ENCODE peak calls at places on chromosomes 5 and 9, in four cellular contexts. U is uterus, N is stomach, Y is sigmoid colon. P is an unnamed sample.

GRCh38 chr5:129971684-129972083 is 67.4 kb downstream of the CHSY3 start:
- DNase-seq in N (no peak), U (no peak), Y (no peak), P (no peak)

GRCh38 chr5:98341038-98341710 is 432.3 kb upstream of the RGMB start:
- DNase-seq in Y (no peak), N (no peak), U (no peak), P (no peak)

GRCh38 chr5:58241383-58241782 is 218.5 kb downstream of the PLK2 start:
- DNase-seq in N (no peak), Y (no peak), U (no peak), P (no peak)

GRCh38 chr5:6820851-6821479 is 107.7 kb downstream of the TENT4A start:
- DNase-seq in U (no peak), Y (no peak), N (no peak), P (peak; percentile 70)

GRCh38 chr5:165035520-165035919 is 1530.1 kb downstream of the MAT2B start:
- DNase-seq in Y (no peak), N (no peak), U (no peak), P (no peak)

GRCh38 chr9:113997610-113998009 is 80.5 kb downstream of the AMBP start:
- DNase-seq in N (peak; percentile 17), Y (no peak), U (no peak), P (peak; percentile 11)

GRCh38 chr5:171992305-171992704 is 14.1 kb downstream of the FBXW11 start:
- DNase-seq in U (no peak), Y (no peak), N (no peak), P (no peak)

GRCh38 chr5:138466058-138466899 is 1.0 kb downstream of the EGR1 start:
- DNase-seq in U (peak; percentile 44), Y (no peak), N (peak; percentile 75), P (no peak)

GRCh38 chr5:178827636-178828035 is 32.1 kb upstream of the ZNF354B start:
- DNase-seq in Y (no peak), U (no peak), N (no peak), P (no peak)

GRCh38 chr5:1336749-1337489 is 8.0 kb downstream of the CLPTM1L start:
- DNase-seq in Y (no peak), U (no peak), N (no peak), P (no peak)

GRCh38 chr5:178380086-178380485 is 147.5 kb upstream of the PHYKPL start:
- DNase-seq in N (no peak), U (no peak), Y (no peak), P (no peak)

GRCh38 chr5:5342784-5343183 is 79.7 kb upstream of the ICE1 start:
- DNase-seq in Y (no peak), U (no peak), N (no peak), P (no peak)

GRCh38 chr9:94030318-94031179 is 53.7 kb upstream of the PTPDC1 start:
- DNase-seq in N (peak; percentile 87), U (peak; percentile 81), Y (peak; percentile 92), P (peak; percentile 91)
- TF ChIP-seq POLR2A in N (no peak), U (peak; percentile 84), Y (no peak), P (no peak)

GRCh38 chr5:151262532-151262931 is 9.5 kb downstream of the GM2A start:
- DNase-seq in Y (no peak), N (no peak), U (no peak), P (no peak)

GRCh38 chr5:151258771-151259170 is 5.8 kb downstream of the GM2A start:
- DNase-seq in U (no peak), Y (no peak), N (no peak), P (no peak)

GRCh38 chr5:151257731-151258715 is 5.0 kb downstream of the GM2A start:
- DNase-seq in Y (no peak), U (no peak), N (no peak), P (no peak)

GRCh38 chr5:151255621-151256286 is 2.8 kb downstream of the GM2A start:
- DNase-seq in Y (no peak), N (no peak), U (no peak), P (no peak)

DNA sequence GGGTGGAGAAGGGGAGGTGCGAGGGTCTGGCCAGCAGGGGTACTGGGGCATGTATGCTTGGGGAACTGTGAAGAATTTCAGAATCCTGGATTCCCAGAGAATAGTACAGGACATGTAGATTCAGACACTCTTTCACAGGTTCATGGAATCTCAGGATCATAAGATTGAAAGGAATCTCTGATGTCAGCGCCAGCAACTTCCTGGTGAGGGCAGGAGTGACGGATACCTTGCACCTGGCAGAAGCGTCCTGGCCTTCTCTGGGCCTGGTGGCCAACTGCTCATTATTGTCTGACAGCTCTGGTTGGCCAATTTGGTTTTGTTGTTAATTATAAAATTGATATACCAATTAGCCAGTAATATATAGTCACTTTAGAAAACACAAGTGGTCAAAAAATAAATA is 6.9 kb downstream of the GM2A start:
- DNase-seq in Y (no peak), U (no peak), N (no peak), P (no peak)
- TF ChIP-seq CTCF in Y (no peak), U (no peak), N (no peak), P (no peak)

GRCh38 chr5:68220914-68221313 is 5.4 kb downstream of the PIK3R1 start:
- DNase-seq in Y (no peak), U (no peak), N (no peak), P (no peak)

GRCh38 chr5:68221488-68221887 is 5.9 kb downstream of the PIK3R1 start:
- DNase-seq in U (no peak), N (no peak), Y (no peak), P (no peak)

GRCh38 chr5:68222824-68223354 is 7.3 kb downstream of the PIK3R1 start:
- DNase-seq in N (no peak), Y (no peak), U (no peak), P (no peak)

GRCh38 chr5:68220260-68220659 is 4.7 kb downstream of the PIK3R1 start:
- DNase-seq in N (no peak), Y (no peak), U (no peak), P (no peak)

GRCh38 chr5:68222310-68222709 is 6.8 kb downstream of the PIK3R1 start:
- DNase-seq in Y (no peak), N (no peak), U (no peak), P (no peak)
- H3K4me1 ChIP-seq in Y (peaks cover 73% of the 10 kb centered on the region), N (peaks cover 86% of the 10 kb centered on the region), U (peaks cover 2% of the 10 kb centered on the region), P (peaks cover 18% of the 10 kb centered on the region)

GRCh38 chr9:120933310-120934044 is 6.9 kb upstream of the TRAF1 start:
- DNase-seq in N (no peak), Y (no peak), U (no peak), P (no peak)
- TF ChIP-seq POLR2A in N (no peak), Y (no peak), U (no peak), P (no peak)

P was measured in testis.